ENCODE peak calls at places on chromosomes 16 and 17, in five cellular contexts. M, G, O, C and Z are unnamed samples.

GRCh38 chr16:1455190-1456171 is 11.1 kb upstream of the CCDC154 start:
- DNase-seq in M (no peak), G (no peak), O (no peak), C (no peak), Z (no peak)

GRCh38 chr16:48608452-48608851 is 1.5 kb downstream of the N4BP1 start:
- DNase-seq in M (no peak), G (peak), O (no peak), C (no peak), Z (no peak)

GRCh38 chr17:32536736-32537646 is 50.2 kb downstream of the CDK5R1 start:
- DNase-seq in M (no peak), G (no peak), O (no peak), C (no peak), Z (no peak)

GRCh38 chr17:37405955-37406634 is 541 bp downstream of the ACACA start:
- DNase-seq in M (no peak), G (no peak), O (no peak), C (no peak), Z (no peak)

GRCh38 chr17:55770220-55770870 is 19.5 kb downstream of the PCTP start:
- DNase-seq in M (peak), G (no peak), O (peak), C (peak), Z (peak)

GRCh38 chr17:65532491-65532890 is 29.0 kb downstream of the AXIN2 start:
- DNase-seq in M (no peak), G (no peak), O (no peak), C (no peak), Z (no peak)

GRCh38 chr17:57211543-57211942 is 44.8 kb upstream of the MSI2 start:
- DNase-seq in M (peak), G (no peak), O (peak), C (no peak), Z (no peak)

GRCh38 chr17:66185842-66186241 is 6.1 kb downstream of the CEP112 start:
- DNase-seq in M (no peak), G (no peak), O (no peak), C (no peak), Z (no peak)

GRCh38 chr17:82012482-82013295 is 10.0 kb downstream of the CENPX start:
- DNase-seq in M (no peak), G (no peak), O (no peak), C (no peak), Z (no peak)

GRCh38 chr16:56781565-56781964 is 51.6 kb downstream of the NUP93 start:
- DNase-seq in M (no peak), G (no peak), O (no peak), C (peak), Z (no peak)

GRCh38 chr17:79619196-79619595 is 8.3 kb upstream of the RBFOX3 start:
- DNase-seq in M (no peak), G (no peak), O (no peak), C (no peak), Z (no peak)

GRCh38 chr17:75689441-75689873 is 22.3 kb downstream of the SAP30BP start:
- DNase-seq in M (no peak), G (peak), O (no peak), C (no peak), Z (no peak)

GRCh38 chr17:55314061-55314783 is 49.5 kb downstream of the HLF start:
- DNase-seq in M (no peak), G (no peak), O (no peak), C (no peak), Z (no peak)

GRCh38 chr17:73297934-73298861 is 13.6 kb downstream of the CDC42EP4 start:
- DNase-seq in M (no peak), G (no peak), O (peak), C (no peak), Z (peak)

GRCh38 chr17:57636985-57637667 is 108.0 kb downstream of the CCDC182 start:
- DNase-seq in M (no peak), G (no peak), O (no peak), C (no peak), Z (no peak)

GRCh38 chr17:31444026-31444425 is 52.6 kb downstream of the RAB11FIP4 start:
- DNase-seq in M (no peak), G (no peak), O (no peak), C (no peak), Z (no peak)

GRCh38 chr17:55564077-55564476 is 52.8 kb upstream of the SMIM36 start:
- DNase-seq in M (no peak), G (no peak), O (no peak), C (no peak), Z (no peak)

GRCh38 chr17:38733315-38734234 is 3.4 kb downstream of the CISD3 start:
- DNase-seq in M (peak), G (no peak), O (peak), C (peak), Z (no peak)

GRCh38 chr16:86477642-86478041 is 32.7 kb upstream of the FOXF1 start:
- DNase-seq in M (no peak), G (no peak), O (no peak), C (no peak), Z (no peak)

GRCh38 chr17:13044713-13045112 is 26.9 kb upstream of the ELAC2 start:
- DNase-seq in M (no peak), G (no peak), O (no peak), C (no peak), Z (no peak)

GRCh38 chr17:75662511-75662910 is 4.4 kb downstream of the RECQL5 start:
- DNase-seq in M (no peak), G (no peak), O (no peak), C (no peak), Z (no peak)

GRCh38 chr17:40107266-40107980 is 7.0 kb upstream of the NR1D1 start:
- DNase-seq in M (no peak), G (no peak), O (peak), C (no peak), Z (no peak)

GRCh38 chr17:4492762-4493561 is 5.7 kb upstream of the SPNS2 start:
- DNase-seq in M (peak), G (no peak), O (peak), C (peak), Z (peak)

GRCh38 chr16:48609453-48610023 is 442 bp downstream of the N4BP1 start:
- DNase-seq in M (peak), G (no peak), O (no peak), C (peak), Z (no peak)

GRCh38 chr16:82732461-82732860 is 105.7 kb downstream of the CDH13 start:
- DNase-seq in M (no peak), G (no peak), O (no peak), C (no peak), Z (no peak)

GRCh38 chr16:11329891-11330290 is 15.4 kb upstream of the RMI2 start:
- DNase-seq in M (no peak), G (no peak), O (no peak), C (no peak), Z (no peak)

GRCh38 chr17:1629647-1630310 is 1.1 kb upstream of the SLC43A2 start:
- DNase-seq in M (peak), G (no peak), O (no peak), C (peak), Z (peak)

GRCh38 chr16:9258423-9259051 is 167.1 kb downstream of the HAPSTR1 start:
- DNase-seq in M (peak), G (no peak), O (peak), C (peak), Z (peak)

GRCh38 chr16:57764341-57765159 is 29.0 kb downstream of the KATNB1 start:
- DNase-seq in M (peak), G (peak), O (peak), C (peak), Z (peak)

GRCh38 chr16:30007378-30007895 is 3.4 kb downstream of the DOC2A start:
- DNase-seq in M (no peak), G (no peak), O (no peak), C (no peak), Z (no peak)

GRCh38 chr16:88763502-88764053 is 21.4 kb downstream of the PIEZO1 start:
- DNase-seq in M (no peak), G (no peak), O (peak), C (peak), Z (peak)

GRCh38 chr16:55817236-55817912 is 15.5 kb downstream of the CES1 start:
- DNase-seq in M (no peak), G (no peak), O (no peak), C (no peak), Z (no peak)

GRCh38 chr16:61892531-61892930 is 143.7 kb downstream of the CDH8 start:
- DNase-seq in M (no peak), G (no peak), O (no peak), C (no peak), Z (no peak)

GRCh38 chr16:83979456-83979855 is 11.4 kb downstream of the NECAB2 start:
- DNase-seq in M (no peak), G (no peak), O (no peak), C (no peak), Z (no peak)

GRCh38 chr16:54176376-54176901 is 110.1 kb downstream of the IRX3 start:
- DNase-seq in M (no peak), G (no peak), O (peak), C (peak), Z (no peak)

GRCh38 chr17:79041041-79041570 is 17.1 kb downstream of the C1QTNF1 start:
- DNase-seq in M (no peak), G (no peak), O (no peak), C (no peak), Z (no peak)

GRCh38 chr16:86515420-86515779 is 5.1 kb downstream of the FOXF1 start:
- DNase-seq in M (no peak), G (no peak), O (no peak), C (peak), Z (no peak)

GRCh38 chr17:76515291-76515949 is 14.2 kb upstream of the RHBDF2 start:
- DNase-seq in M (no peak), G (peak), O (no peak), C (no peak), Z (no peak)

GRCh38 chr16:66474750-66475199 is 47.7 kb downstream of the BEAN1 start:
- DNase-seq in M (no peak), G (peak), O (no peak), C (no peak), Z (no peak)

GRCh38 chr16:66478733-66479511 is 51.8 kb downstream of the BEAN1 start:
- DNase-seq in M (peak), G (peak), O (peak), C (peak), Z (peak)

GRCh38 chr16:66475232-66475631 is 48.1 kb downstream of the BEAN1 start:
- DNase-seq in M (no peak), G (no peak), O (no peak), C (no peak), Z (no peak)

GRCh38 chr16:66477028-66477515 is 50.0 kb downstream of the BEAN1 start:
- DNase-seq in M (no peak), G (no peak), O (no peak), C (no peak), Z (no peak)

DNA sequence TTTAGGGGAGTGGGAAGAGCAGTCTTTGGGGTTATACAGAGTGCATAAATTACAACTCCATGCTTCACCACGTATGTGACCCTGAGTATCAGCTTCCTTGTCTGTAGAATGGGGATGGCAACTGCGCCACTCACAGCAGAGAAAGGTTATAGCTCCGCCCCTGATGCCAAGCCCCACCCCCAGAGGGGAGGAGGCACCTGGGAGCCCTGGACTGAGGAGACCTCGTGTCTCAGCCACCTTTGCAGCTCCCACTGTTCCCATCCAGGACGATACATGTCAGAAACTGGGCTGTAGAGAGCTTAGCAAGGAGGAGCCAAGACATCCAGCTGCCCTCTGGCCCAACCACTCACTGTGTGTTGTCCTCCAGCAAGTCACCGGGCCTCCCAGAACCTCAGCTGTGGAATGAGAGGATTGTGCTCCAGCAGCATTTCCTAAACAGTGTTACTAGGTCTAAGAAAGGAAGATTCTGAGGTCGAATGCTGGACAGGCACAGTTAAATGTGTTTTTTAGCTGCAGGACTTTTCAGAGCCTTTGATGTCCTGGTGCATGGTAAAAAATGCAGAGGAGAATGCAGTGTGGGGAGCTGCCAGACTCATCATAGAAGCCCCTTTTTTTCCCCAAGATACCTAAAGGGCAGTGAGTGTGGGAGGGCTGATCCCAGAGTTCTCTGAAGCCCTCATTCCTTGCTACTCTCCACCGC is 49.4 kb downstream of the BEAN1 start:
- DNase-seq in M (peak), G (no peak), O (no peak), C (peak), Z (peak)
- TF ChIP-seq JUNB in M (no peak), G (no peak), O (no peak), C (no peak), Z (no peak)

DNA sequence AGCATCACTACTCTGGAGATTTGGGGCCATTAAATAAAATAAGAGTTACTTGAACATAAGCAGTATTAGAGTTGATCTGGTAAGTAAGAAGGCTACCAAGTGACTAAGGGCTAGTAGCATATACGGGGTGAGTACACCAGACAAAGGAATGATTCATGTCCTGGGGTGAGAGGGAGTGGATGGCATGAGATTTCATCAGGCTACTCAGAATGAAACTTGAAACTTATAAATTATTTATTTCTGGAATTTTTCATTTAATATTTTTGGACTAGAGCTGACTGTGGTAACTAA is 2.3 kb downstream of the SLFN5 start:
- DNase-seq in M (peak), G (no peak), O (no peak), C (no peak), Z (no peak)
- TF ChIP-seq JUNB in M (peak), G (no peak), O (no peak), C (no peak), Z (no peak)

DNA sequence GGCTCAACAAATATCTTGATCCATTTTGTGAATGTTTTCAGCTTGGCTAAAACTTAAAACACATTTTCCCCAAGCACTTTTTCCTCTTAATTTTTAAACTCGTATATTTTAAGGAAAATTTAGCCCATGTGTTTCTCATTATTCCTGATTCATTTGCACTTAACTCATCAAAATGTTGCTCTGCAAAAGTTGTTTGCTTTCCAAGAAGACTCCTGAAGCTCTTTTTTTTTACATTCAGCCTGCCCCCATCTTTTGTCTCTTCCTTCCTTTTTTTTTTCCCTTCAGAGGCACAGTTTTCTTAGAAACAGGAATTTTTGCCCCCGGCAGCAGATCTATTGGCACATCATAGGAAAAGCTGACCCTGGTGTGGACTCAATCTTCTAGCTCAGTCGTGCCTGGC is 155.0 kb upstream of the SALL1 start:
- DNase-seq in M (no peak), G (no peak), O (no peak), C (no peak), Z (no peak)
- TF ChIP-seq JUNB in M (no peak), G (no peak), O (no peak), C (no peak), Z (no peak)

GRCh38 chr17:52885882-52886281 is 727.4 kb upstream of the CA10 start:
- DNase-seq in M (no peak), G (no peak), O (no peak), C (no peak), Z (no peak)
- TF ChIP-seq JUNB in M (no peak), G (no peak), O (no peak), C (no peak), Z (no peak)

GRCh38 chr16:19073863-19074262 is 6.4 kb downstream of the COQ7 start:
- DNase-seq in M (no peak), G (no peak), O (no peak), C (no peak), Z (no peak)
- TF ChIP-seq JUNB in M (no peak), G (no peak), O (no peak), C (no peak), Z (no peak)

GRCh38 chr17:59026176-59026939 is 80.3 kb downstream of the TRIM37 start:
- DNase-seq in M (no peak), G (no peak), O (no peak), C (no peak), Z (no peak)
- TF ChIP-seq JUNB in M (no peak), G (peak), O (no peak), C (no peak), Z (no peak)